ENCODE peak calls at places on chromosomes 12 and 14, in four cellular contexts. B, N, C and I are unnamed samples. For H3K27me3 and H3K4me1, the result is how much of the 10 kb centered on the place peaks cover.

GRCh38 chr14:39258782-39259545 is 25.2 kb downstream of the MIA2 start:
- DNase-seq in B (no peak), C (no peak), N (no peak), I (no peak)

GRCh38 chr12:49198431-49199155 is 9.7 kb upstream of the TUBA1A start:
- DNase-seq in N (no peak), B (peak), C (no peak), I (no peak)

GRCh38 chr14:59321184-59321952 is 132.9 kb downstream of the DAAM1 start:
- DNase-seq in C (no peak), N (no peak), B (no peak), I (no peak)

GRCh38 chr14:89625988-89626806 is 209.2 kb upstream of the FOXN3 start:
- DNase-seq in B (no peak), C (no peak), N (no peak), I (no peak)

GRCh38 chr12:40012709-40013108 is 93.2 kb downstream of the SLC2A13 start:
- DNase-seq in N (no peak), B (no peak), C (no peak), I (no peak)

GRCh38 chr12:54936736-54937135 is 47.8 kb downstream of the TESPA1 start:
- DNase-seq in C (no peak), B (no peak), N (no peak), I (no peak)

GRCh38 chr14:65849096-65849495 is 436.6 kb downstream of the FUT8 start:
- DNase-seq in B (no peak), N (no peak), C (no peak), I (no peak)

GRCh38 chr14:67232066-67232465 is 9.2 kb upstream of the PALS1 start:
- DNase-seq in N (no peak), B (no peak), C (no peak), I (no peak)

GRCh38 chr14:85399196-85399595 is 130.7 kb upstream of the FLRT2 start:
- DNase-seq in B (no peak), N (no peak), C (no peak), I (no peak)

GRCh38 chr14:88104710-88105109 is 99.8 kb downstream of the GPR65 start:
- DNase-seq in N (no peak), B (no peak), C (no peak), I (no peak)

GRCh38 chr12:3055712-3056467 is 21.3 kb upstream of the TSPAN9 start:
- DNase-seq in C (no peak), B (no peak), N (no peak), I (no peak)

GRCh38 chr14:22915886-22916521 is 2.9 kb downstream of the RBM23 start:
- DNase-seq in N (no peak), C (peak), B (no peak), I (no peak)

GRCh38 chr12:18320036-18320617 is 58.8 kb downstream of the PIK3C2G start:
- DNase-seq in C (no peak), N (no peak), B (no peak), I (no peak)

GRCh38 chr14:89540009-89540829 is 123.2 kb upstream of the FOXN3 start:
- DNase-seq in C (no peak), B (no peak), N (no peak), I (no peak)

GRCh38 chr12:91105807-91106206 is 5.5 kb downstream of the LUM start:
- DNase-seq in N (no peak), B (no peak), C (no peak), I (no peak)

GRCh38 chr12:65372574-65372973 is 94.1 kb downstream of the MSRB3 start:
- DNase-seq in N (no peak), C (no peak), B (no peak), I (no peak)

GRCh38 chr12:34391771-34392581 is 369.7 kb downstream of the ALG10 start:
- DNase-seq in C (peak), N (no peak), B (peak), I (no peak)

GRCh38 chr12:9971158-9971557 is at the start of gene CLEC12A:
- DNase-seq in N (no peak), C (no peak), B (no peak), I (no peak)

GRCh38 chr12:29428630-29429029 is 47.7 kb upstream of the ERGIC2 start:
- DNase-seq in C (no peak), B (no peak), N (no peak), I (no peak)

GRCh38 chr14:67487937-67488893 is at the start of gene TMEM229B:
- DNase-seq in C (peak), N (no peak), B (no peak), I (peak)

GRCh38 chr14:61514006-61514830 is 181.1 kb upstream of the HIF1A start:
- DNase-seq in N (no peak), B (no peak), C (no peak), I (no peak)

GRCh38 chr12:3294481-3294911 is 196.5 kb upstream of the PRMT8 start:
- DNase-seq in B (no peak), N (no peak), C (no peak), I (no peak)

GRCh38 chr12:49553512-49554088 is 14.3 kb downstream of the MCRS1 start:
- DNase-seq in B (no peak), N (no peak), C (no peak), I (peak)

GRCh38 chr14:51298895-51299294 is 58.8 kb downstream of the TMX1 start:
- DNase-seq in B (no peak), C (no peak), N (no peak), I (no peak)

GRCh38 chr14:25048170-25049126 is 1.5 kb downstream of the STXBP6 start:
- DNase-seq in B (peak), C (no peak), N (peak), I (no peak)

GRCh38 chr14:25049559-25050493 is at the start of gene STXBP6:
- DNase-seq in C (peak), N (peak), B (peak), I (no peak)

GRCh38 chr14:25050494-25051170 is 685 bp upstream of the STXBP6 start:
- DNase-seq in C (no peak), N (no peak), B (no peak), I (no peak)

GRCh38 chr14:25046301-25046943 is 3.5 kb downstream of the STXBP6 start:
- DNase-seq in B (no peak), C (no peak), N (no peak), I (no peak)

DNA sequence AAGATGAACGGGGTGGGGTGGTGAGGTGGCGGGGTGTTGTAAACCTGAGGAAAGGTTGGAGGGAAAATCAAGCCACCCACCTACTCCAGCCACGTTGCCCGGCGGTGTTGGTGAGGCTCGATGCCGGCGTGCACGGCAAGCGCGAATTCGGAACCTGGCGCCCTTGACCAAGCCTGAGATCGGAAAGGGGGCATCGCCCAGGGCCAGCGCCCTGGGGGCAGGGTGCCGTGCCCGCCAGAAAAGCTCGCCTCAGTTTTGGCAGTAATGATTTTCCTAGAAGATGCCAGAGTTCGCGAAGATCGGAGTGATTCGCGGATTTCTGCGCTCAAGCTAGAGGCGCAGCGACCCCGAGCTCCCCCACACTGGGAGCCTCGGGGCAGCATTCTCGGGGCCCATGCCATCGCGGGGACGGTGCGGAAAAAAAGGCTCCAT is 804 bp downstream of the STXBP6 start:
- DNase-seq in N (no peak), B (no peak), C (no peak), I (no peak)
- H3K27me3 ChIP-seq in N (under half), B (under half), C (under half), I (under half)

DNA sequence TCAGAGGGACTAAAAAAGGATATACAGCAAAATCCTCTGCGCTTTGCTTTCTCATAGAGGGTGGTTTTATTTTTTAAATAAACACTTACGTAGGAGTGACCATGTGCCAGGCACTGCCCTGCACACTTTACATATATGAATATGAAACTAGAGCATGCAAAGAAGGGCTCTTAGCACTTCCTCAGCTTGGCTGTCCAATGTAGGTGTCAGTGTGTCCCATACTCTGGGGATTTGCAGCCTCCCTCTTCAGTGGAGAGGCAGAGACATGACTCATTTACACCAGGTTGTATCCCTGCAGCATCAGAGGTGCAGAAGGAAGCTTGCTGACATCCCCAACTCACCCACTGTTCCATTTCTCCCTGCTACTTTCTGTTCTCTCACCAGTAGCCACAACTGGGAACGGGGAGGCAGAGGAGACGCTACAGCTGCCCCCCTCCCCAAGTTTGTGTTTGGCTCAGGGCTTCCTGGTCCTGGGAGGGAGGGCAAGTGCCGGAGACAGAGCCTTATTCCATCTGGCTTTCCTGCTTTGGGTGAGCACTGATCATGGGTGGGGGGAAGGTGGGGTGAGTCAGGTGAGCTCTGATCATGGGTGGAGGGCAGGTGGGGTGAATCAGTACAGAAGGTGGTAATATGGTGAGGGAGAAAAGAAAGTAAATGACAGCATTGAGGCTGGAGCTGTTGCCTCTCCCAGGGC is 4.9 kb upstream of the KRT5 start:
- DNase-seq in C (no peak), B (no peak), N (no peak), I (no peak)
- H3K4me1 ChIP-seq in C (under half), B (under half), N (under half), I (under half)

DNA sequence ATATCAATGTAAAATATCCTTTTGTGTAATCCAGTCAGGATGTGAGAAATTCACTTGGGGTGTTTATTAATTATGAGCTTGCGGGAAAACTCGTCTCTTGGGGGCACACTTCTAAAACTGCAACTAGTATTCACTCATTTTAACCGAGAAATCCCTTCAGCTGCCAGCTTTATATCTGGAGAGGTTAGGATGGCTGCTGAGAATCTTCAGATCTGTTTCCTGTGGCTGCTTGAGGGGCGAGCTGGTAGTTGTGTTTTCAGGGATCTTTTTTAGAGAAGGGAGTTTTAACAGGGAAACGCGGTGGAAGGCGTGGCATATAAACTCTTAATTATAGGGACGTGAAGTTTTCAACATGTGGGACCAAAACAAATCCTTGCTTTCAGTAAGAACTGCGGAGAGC is 833 bp downstream of the PPFIBP1 start:
- DNase-seq in N (no peak), C (no peak), B (no peak), I (no peak)
- H3K27ac ChIP-seq in N (peak), C (peak), B (peak), I (no peak)

DNA sequence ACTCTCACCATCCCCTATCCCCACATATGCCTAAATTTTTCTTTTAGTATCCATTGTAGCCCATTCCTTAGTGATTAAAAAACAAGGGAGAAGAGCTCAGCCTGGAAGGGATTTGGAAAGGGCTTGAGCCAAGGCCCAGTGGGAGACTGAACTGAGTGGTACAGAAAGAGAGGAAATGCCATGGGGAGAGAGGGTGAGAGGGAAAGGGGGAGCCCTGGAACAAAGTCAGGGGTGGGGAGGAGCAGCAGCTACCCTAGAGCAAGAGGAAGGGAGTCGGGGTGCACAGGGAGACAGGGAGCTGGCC is 2.6 kb upstream of the ATN1 start:
- DNase-seq in C (peak), B (no peak), N (no peak), I (no peak)
- H3K27me3 ChIP-seq in C (under half), B (under half), N (under half), I (under half)